ENCODE peak calls at places on chromosome 13, in four cellular contexts. One of them, this sample, is unnamed.

GRCh38 chr13:96650301-96650886 is 343.9 kb downstream of the OXGR1 start:
- DNase-seq in GM23338: no peak
- DNase-seq in neural progenitor cell: no peak
- DNase-seq in IMR-90: no peak
- DNase-seq in this sample: no peak

GRCh38 chr13:42996584-42996983 is 4.5 kb upstream of the EPSTI1 start:
- DNase-seq in neural progenitor cell: no peak
- DNase-seq in IMR-90: peak
- DNase-seq in GM23338: no peak
- DNase-seq in this sample: peak

GRCh38 chr13:43546260-43546659 is 240.5 kb downstream of the ENOX1 start:
- DNase-seq in GM23338: no peak
- DNase-seq in IMR-90: no peak
- DNase-seq in neural progenitor cell: peak
- DNase-seq in this sample: no peak

GRCh38 chr13:50991624-50992610 is 82.3 kb downstream of the RNASEH2B start:
- DNase-seq in neural progenitor cell: no peak
- DNase-seq in GM23338: no peak
- DNase-seq in IMR-90: no peak
- DNase-seq in this sample: no peak

GRCh38 chr13:51826606-51827005 is 18.4 kb downstream of the TMEM272 start:
- DNase-seq in neural progenitor cell: no peak
- DNase-seq in GM23338: no peak
- DNase-seq in IMR-90: no peak
- DNase-seq in this sample: no peak

GRCh38 chr13:57630661-57631606 is 610 bp upstream of the PCDH17 start:
- DNase-seq in GM23338: peak
- DNase-seq in neural progenitor cell: peak
- DNase-seq in IMR-90: no peak
- DNase-seq in this sample: peak

GRCh38 chr13:27481766-27482165 is 31.4 kb upstream of the MTIF3 start:
- DNase-seq in neural progenitor cell: peak
- DNase-seq in GM23338: peak
- DNase-seq in IMR-90: peak
- DNase-seq in this sample: no peak

GRCh38 chr13:39448831-39449230 is 154.2 kb downstream of the LHFPL6 start:
- DNase-seq in IMR-90: no peak
- DNase-seq in GM23338: no peak
- DNase-seq in neural progenitor cell: peak
- DNase-seq in this sample: no peak

GRCh38 chr13:55553736-55554135 is 1587.0 kb upstream of the PRR20A start:
- DNase-seq in IMR-90: no peak
- DNase-seq in neural progenitor cell: no peak
- DNase-seq in GM23338: no peak
- DNase-seq in this sample: no peak

GRCh38 chr13:102128216-102128800 is 273.5 kb downstream of the FGF14 start:
- DNase-seq in neural progenitor cell: no peak
- DNase-seq in GM23338: no peak
- DNase-seq in IMR-90: peak
- DNase-seq in this sample: no peak

GRCh38 chr13:41945926-41946325 is 15.0 kb downstream of the VWA8 start:
- DNase-seq in GM23338: no peak
- DNase-seq in IMR-90: no peak
- DNase-seq in neural progenitor cell: no peak
- DNase-seq in this sample: no peak

GRCh38 chr13:86757236-86757978 is 913.8 kb upstream of the SLITRK5 start:
- DNase-seq in GM23338: peak
- DNase-seq in IMR-90: no peak
- DNase-seq in neural progenitor cell: no peak
- DNase-seq in this sample: no peak

GRCh38 chr13:40152145-40152544 is 496.7 kb downstream of the COG6 start:
- DNase-seq in GM23338: no peak
- DNase-seq in neural progenitor cell: no peak
- DNase-seq in IMR-90: peak
- DNase-seq in this sample: no peak

GRCh38 chr13:24899601-24900000 is 135.6 kb downstream of the RNF17 start:
- DNase-seq in GM23338: no peak
- DNase-seq in neural progenitor cell: no peak
- DNase-seq in IMR-90: peak
- DNase-seq in this sample: no peak

GRCh38 chr13:112842343-112842856 is 126.6 kb upstream of the MCF2L start:
- DNase-seq in GM23338: peak
- DNase-seq in neural progenitor cell: peak
- DNase-seq in IMR-90: no peak
- DNase-seq in this sample: peak

GRCh38 chr13:41426047-41426446 is 31.3 kb upstream of the RGCC start:
- DNase-seq in GM23338: no peak
- DNase-seq in IMR-90: no peak
- DNase-seq in neural progenitor cell: no peak
- DNase-seq in this sample: no peak

GRCh38 chr13:28753208-28753892 is 34.6 kb upstream of the SLC46A3 start:
- DNase-seq in neural progenitor cell: no peak
- DNase-seq in GM23338: peak
- DNase-seq in IMR-90: peak
- DNase-seq in this sample: peak

GRCh38 chr13:78137404-78138142 is 218.9 kb upstream of the EDNRB start:
- DNase-seq in GM23338: peak
- DNase-seq in IMR-90: peak
- DNase-seq in neural progenitor cell: peak
- DNase-seq in this sample: peak

GRCh38 chr13:110771194-110771593 is 57.7 kb downstream of the ING1 start:
- DNase-seq in IMR-90: peak
- DNase-seq in GM23338: no peak
- DNase-seq in neural progenitor cell: no peak
- DNase-seq in this sample: no peak

GRCh38 chr13:28173793-28174192 is 35.4 kb downstream of the PAN3 start:
- DNase-seq in IMR-90: no peak
- DNase-seq in GM23338: no peak
- DNase-seq in neural progenitor cell: no peak
- DNase-seq in this sample: no peak

GRCh38 chr13:96993660-96994029 is 631 bp downstream of the OXGR1 start:
- DNase-seq in neural progenitor cell: peak
- DNase-seq in IMR-90: no peak
- DNase-seq in GM23338: peak
- DNase-seq in this sample: no peak

DNA sequence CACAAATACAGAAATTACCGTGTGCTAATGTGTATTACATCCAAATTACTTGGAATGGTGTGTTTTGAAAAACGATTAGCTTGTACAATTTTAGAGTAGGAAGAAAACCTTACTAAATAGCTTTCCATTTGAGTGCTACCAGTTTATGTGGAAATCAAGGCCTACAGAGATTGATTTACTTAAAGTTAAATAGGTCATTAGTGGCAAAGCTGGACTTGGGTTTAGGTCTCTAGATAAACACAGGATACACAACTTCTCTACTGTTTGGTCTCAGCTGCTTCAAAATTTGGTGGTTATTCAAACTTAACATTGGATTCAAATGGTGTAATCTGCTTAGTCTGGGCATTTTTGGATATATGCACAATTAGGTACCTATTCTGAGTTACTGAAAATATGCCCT is 21.4 kb downstream of the PCCA start:
- DNase-seq in neural progenitor cell: no peak
- DNase-seq in GM23338: no peak
- DNase-seq in IMR-90: no peak
- DNase-seq in this sample: no peak
- H3K4me2 ChIP-seq in neural progenitor cell: no peak
- H3K4me2 ChIP-seq in GM23338: no peak
- H3K4me2 ChIP-seq in IMR-90: no peak
- H3K4me2 ChIP-seq in this sample: no peak

GRCh38 chr13:73372691-73373627 is 314.2 kb downstream of the KLF5 start:
- DNase-seq in IMR-90: no peak
- DNase-seq in neural progenitor cell: no peak
- DNase-seq in GM23338: no peak
- DNase-seq in this sample: no peak
- H3K27ac ChIP-seq in IMR-90: no peak
- H3K27ac ChIP-seq in neural progenitor cell: no peak
- H3K27ac ChIP-seq in GM23338: no peak
- H3K27ac ChIP-seq in this sample: no peak

GRCh38 chr13:23579072-23579885 is 9.1 kb downstream of the TNFRSF19 start:
- DNase-seq in neural progenitor cell: peak
- DNase-seq in GM23338: peak
- DNase-seq in IMR-90: peak
- DNase-seq in this sample: peak

GRCh38 chr13:23586336-23586735 is 16.1 kb downstream of the TNFRSF19 start:
- DNase-seq in GM23338: no peak
- DNase-seq in IMR-90: no peak
- DNase-seq in neural progenitor cell: no peak
- DNase-seq in this sample: no peak

GRCh38 chr13:23584275-23584674 is 14.1 kb downstream of the TNFRSF19 start:
- DNase-seq in neural progenitor cell: no peak
- DNase-seq in GM23338: no peak
- DNase-seq in IMR-90: no peak
- DNase-seq in this sample: no peak

GRCh38 chr13:23579886-23580706 is 9.9 kb downstream of the TNFRSF19 start:
- DNase-seq in neural progenitor cell: peak
- DNase-seq in IMR-90: peak
- DNase-seq in GM23338: peak
- DNase-seq in this sample: peak

DNA sequence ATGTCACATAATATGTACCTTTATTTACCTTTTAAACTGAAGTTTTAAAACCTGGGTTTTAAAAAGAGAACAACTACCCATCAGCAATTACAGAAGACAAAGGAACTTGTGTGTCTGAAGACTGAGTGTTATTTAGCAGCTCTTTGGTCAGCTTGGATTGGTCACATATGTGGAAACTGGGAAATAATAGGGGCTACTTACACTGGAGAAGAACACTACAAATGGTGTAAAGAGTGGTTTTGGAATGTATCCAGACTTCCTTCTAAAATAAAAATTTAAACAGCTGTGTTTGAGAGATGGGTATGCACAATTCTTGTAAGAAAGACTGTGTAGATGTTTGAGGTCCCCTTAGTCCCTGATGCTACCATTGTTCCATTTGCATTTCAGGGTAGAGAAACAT is 13.3 kb downstream of the TNFRSF19 start:
- DNase-seq in IMR-90: no peak
- DNase-seq in neural progenitor cell: no peak
- DNase-seq in GM23338: no peak
- DNase-seq in this sample: no peak
- H3K4me3 ChIP-seq in IMR-90: no peak
- H3K4me3 ChIP-seq in neural progenitor cell: no peak
- H3K4me3 ChIP-seq in GM23338: no peak
- H3K4me3 ChIP-seq in this sample: no peak

GRCh38 chr13:106847049-106847448 is 279.1 kb upstream of the ARGLU1 start:
- DNase-seq in GM23338: no peak
- DNase-seq in neural progenitor cell: no peak
- DNase-seq in IMR-90: no peak
- DNase-seq in this sample: no peak
- H3K4me2 ChIP-seq in GM23338: no peak
- H3K4me2 ChIP-seq in neural progenitor cell: no peak
- H3K4me2 ChIP-seq in IMR-90: no peak
- H3K4me2 ChIP-seq in this sample: no peak

GRCh38 chr13:98473792-98474153 is 103.1 kb downstream of the STK24 start:
- DNase-seq in IMR-90: no peak
- DNase-seq in GM23338: no peak
- DNase-seq in neural progenitor cell: no peak
- DNase-seq in this sample: no peak
- H3K27ac ChIP-seq in IMR-90: no peak
- H3K27ac ChIP-seq in GM23338: no peak
- H3K27ac ChIP-seq in neural progenitor cell: no peak
- H3K27ac ChIP-seq in this sample: peak

GRCh38 chr13:81659984-81660383 is 1319.1 kb upstream of the SPRY2 start:
- DNase-seq in IMR-90: no peak
- DNase-seq in neural progenitor cell: no peak
- DNase-seq in GM23338: no peak
- DNase-seq in this sample: no peak
- H3K4me3 ChIP-seq in IMR-90: no peak
- H3K4me3 ChIP-seq in neural progenitor cell: no peak
- H3K4me3 ChIP-seq in GM23338: no peak
- H3K4me3 ChIP-seq in this sample: no peak

GRCh38 chr13:103142091-103142594 is 75.9 kb upstream of the SLC10A2 start:
- DNase-seq in IMR-90: no peak
- DNase-seq in GM23338: no peak
- DNase-seq in neural progenitor cell: no peak
- DNase-seq in this sample: no peak
- H3K4me2 ChIP-seq in IMR-90: no peak
- H3K4me2 ChIP-seq in GM23338: no peak
- H3K4me2 ChIP-seq in neural progenitor cell: no peak
- H3K4me2 ChIP-seq in this sample: no peak

This sample was measured in osteoblast.